ENCODE peak calls at places on chromosome 1, in five cellular contexts. C is cardiac muscle cell, B is mammary epithelial cell, V is foreskin keratinocyte, U is GM23338. N is an unnamed sample.

GRCh38 chr1:25590096-25590824 is 26.3 kb upstream of the MAN1C1 start:
- DNase-seq in V (no peak), B (no peak), U (no peak), C (peak), N (no peak)

GRCh38 chr1:221350091-221350490 is 391.8 kb downstream of the DUSP10 start:
- DNase-seq in B (no peak), V (no peak), U (no peak), C (no peak), N (no peak)

GRCh38 chr1:32272557-32273388 is 19.1 kb upstream of the HDAC1 start:
- DNase-seq in C (no peak), B (no peak), U (no peak), V (no peak), N (no peak)

GRCh38 chr1:243483084-243483845 is 227.4 kb downstream of the SDCCAG8 start:
- DNase-seq in B (no peak), V (no peak), C (peak), U (peak), N (no peak)

GRCh38 chr1:170586321-170586855 is 54.4 kb downstream of the GORAB start:
- DNase-seq in V (no peak), C (no peak), U (peak), B (no peak), N (no peak)

GRCh38 chr1:33159577-33159976 is 22.3 kb downstream of the TRIM62 start:
- DNase-seq in U (no peak), C (no peak), V (no peak), B (no peak), N (no peak)

GRCh38 chr1:95171270-95172245 is 54.4 kb downstream of the TLCD4 start:
- DNase-seq in B (no peak), V (no peak), U (no peak), C (no peak), N (no peak)

GRCh38 chr1:159171254-159171687 is at the start of gene CADM3:
- DNase-seq in B (no peak), U (peak), V (no peak), C (peak), N (no peak)

GRCh38 chr1:215566556-215567490 is at the start of gene KCTD3:
- DNase-seq in U (peak), V (peak), B (peak), C (peak), N (peak)

GRCh38 chr1:167227934-167228378 is 7.3 kb downstream of the POU2F1 start:
- DNase-seq in V (peak), B (no peak), C (no peak), U (peak), N (no peak)

GRCh38 chr1:66439028-66439427 is 94.9 kb upstream of the SGIP1 start:
- DNase-seq in U (no peak), V (peak), B (peak), C (no peak), N (no peak)

GRCh38 chr1:185241127-185241526 is 75.9 kb downstream of the IVNS1ABP start:
- DNase-seq in U (no peak), C (peak), B (no peak), V (no peak), N (no peak)

GRCh38 chr1:204509186-204509635 is 7.0 kb upstream of the MDM4 start:
- DNase-seq in V (peak), C (no peak), B (peak), U (no peak), N (no peak)

GRCh38 chr1:204924013-204924759 is 53.5 kb downstream of the NFASC start:
- DNase-seq in U (peak), V (peak), C (no peak), B (no peak), N (peak)

GRCh38 chr1:161013104-161013590 is 7.8 kb downstream of the F11R start:
- DNase-seq in B (peak), C (no peak), V (no peak), U (no peak), N (no peak)

GRCh38 chr1:243638186-243638585 is 211.9 kb downstream of the AKT3 start:
- DNase-seq in B (no peak), U (no peak), V (no peak), C (no peak), N (no peak)

GRCh38 chr1:46152021-46152420 is 19.6 kb upstream of the PIK3R3 start:
- DNase-seq in V (peak), B (peak), U (no peak), C (no peak), N (no peak)

GRCh38 chr1:199545780-199546179 is 481.7 kb upstream of the NR5A2 start:
- DNase-seq in B (peak), V (peak), U (peak), C (no peak), N (no peak)

GRCh38 chr1:24745711-24746582 is 700 bp downstream of the CLIC4 start:
- DNase-seq in B (peak), U (peak), C (peak), V (peak), N (peak)

GRCh38 chr1:82485591-82486369 is 685.0 kb downstream of the ADGRL2 start:
- DNase-seq in V (peak), U (peak), C (peak), B (peak), N (no peak)

GRCh38 chr1:36327421-36328087 is 4.1 kb upstream of the EVA1B start:
- DNase-seq in B (peak), V (peak), C (no peak), U (no peak), N (no peak)

GRCh38 chr1:64757213-64757612 is 12.3 kb downstream of the RAVER2 start:
- DNase-seq in V (no peak), U (no peak), B (no peak), C (no peak), N (no peak)

GRCh38 chr1:36743286-36744005 is 260.7 kb upstream of the CSF3R start:
- DNase-seq in C (no peak), U (no peak), V (no peak), B (no peak), N (no peak)

GRCh38 chr1:38243106-38243505 is 196.5 kb upstream of the POU3F1 start:
- DNase-seq in U (peak), B (peak), C (no peak), V (peak), N (no peak)

GRCh38 chr1:244349103-244349531 is 102.6 kb downstream of the ADSS2 start:
- DNase-seq in C (no peak), V (peak), U (no peak), B (peak), N (no peak)

DNA sequence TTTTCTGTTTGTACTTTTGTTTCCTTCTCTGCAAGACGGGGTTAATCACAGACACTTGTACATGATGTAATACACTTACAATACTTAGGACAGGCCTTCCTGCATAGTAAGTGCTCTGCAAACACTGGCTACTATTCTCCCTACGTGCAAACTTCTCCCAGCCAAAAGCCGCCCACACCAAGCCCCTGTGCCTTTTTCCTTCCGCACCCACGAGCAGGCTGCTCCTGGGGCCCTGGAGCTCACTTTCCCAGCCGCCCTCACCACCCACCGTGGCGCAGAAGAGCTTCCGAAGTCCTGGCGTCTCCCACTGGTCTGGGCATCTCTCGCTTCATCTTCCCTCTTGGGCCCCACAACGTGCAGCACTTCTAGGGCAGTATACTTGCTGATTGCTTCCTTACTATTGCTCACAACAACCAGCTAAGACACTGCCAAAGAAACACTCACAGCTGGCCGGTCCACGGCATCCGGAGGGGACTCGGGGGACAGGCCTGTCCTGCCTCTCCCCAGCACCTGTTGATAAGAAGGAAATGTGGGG is 22.5 kb upstream of the GPR157 start:
- DNase-seq in U (no peak), V (no peak), B (no peak), C (no peak), N (no peak)
- H3K27ac ChIP-seq in U (no peak), V (no peak), B (no peak), C (no peak), N (no peak)

GRCh38 chr1:116289219-116289618 is 83.8 kb upstream of the ATP1A1 start:
- DNase-seq in U (no peak), B (peak), V (no peak), C (no peak), N (no peak)

GRCh38 chr1:116284819-116285390 is 88.1 kb upstream of the ATP1A1 start:
- DNase-seq in B (no peak), C (no peak), V (no peak), U (no peak), N (no peak)

GRCh38 chr1:116287341-116288200 is 85.5 kb upstream of the ATP1A1 start:
- DNase-seq in B (no peak), V (no peak), C (no peak), U (no peak), N (no peak)

GRCh38 chr1:116288201-116288598 is 84.8 kb upstream of the ATP1A1 start:
- DNase-seq in C (no peak), B (no peak), U (no peak), V (no peak), N (no peak)

GRCh38 chr1:116286541-116286971 is 86.5 kb upstream of the ATP1A1 start:
- DNase-seq in U (no peak), C (no peak), V (peak), B (no peak), N (peak)
- H3K27ac ChIP-seq in U (no peak), C (no peak), V (no peak), B (no peak), N (no peak)

GRCh38 chr1:201403359-201403758 is 4.2 kb upstream of the LAD1 start:
- DNase-seq in B (no peak), U (no peak), V (no peak), C (no peak), N (no peak)

GRCh38 chr1:201405484-201405831 is 6.3 kb upstream of the LAD1 start:
- DNase-seq in V (no peak), B (no peak), U (no peak), C (no peak), N (peak)

GRCh38 chr1:201406831-201407406 is 7.8 kb upstream of the LAD1 start:
- DNase-seq in C (no peak), V (peak), B (peak), U (no peak), N (no peak)

GRCh38 chr1:201404016-201404598 is 5.0 kb upstream of the LAD1 start:
- DNase-seq in U (no peak), V (no peak), B (no peak), C (no peak), N (no peak)

GRCh38 chr1:201404722-201405483 is 5.8 kb upstream of the LAD1 start:
- DNase-seq in U (no peak), C (no peak), V (no peak), B (no peak), N (no peak)
- H3K27ac ChIP-seq in U (no peak), C (peak), V (no peak), B (no peak), N (no peak)

GRCh38 chr1:230232352-230232751 is 165.3 kb downstream of the GALNT2 start:
- DNase-seq in B (no peak), C (no peak), V (no peak), U (peak), N (no peak)

GRCh38 chr1:230230273-230230672 is 163.2 kb downstream of the GALNT2 start:
- DNase-seq in U (no peak), B (no peak), V (no peak), C (no peak), N (no peak)

GRCh38 chr1:230231739-230232075 is 164.7 kb downstream of the GALNT2 start:
- DNase-seq in C (peak), V (no peak), U (peak), B (no peak), N (no peak)

GRCh38 chr1:230233786-230234185 is 166.7 kb downstream of the GALNT2 start:
- DNase-seq in U (no peak), B (no peak), V (no peak), C (no peak), N (no peak)

GRCh38 chr1:230230948-230231738 is 164.1 kb downstream of the GALNT2 start:
- DNase-seq in C (no peak), U (peak), V (no peak), B (no peak), N (no peak)
- H3K27ac ChIP-seq in C (no peak), U (no peak), V (no peak), B (no peak), N (no peak)

DNA sequence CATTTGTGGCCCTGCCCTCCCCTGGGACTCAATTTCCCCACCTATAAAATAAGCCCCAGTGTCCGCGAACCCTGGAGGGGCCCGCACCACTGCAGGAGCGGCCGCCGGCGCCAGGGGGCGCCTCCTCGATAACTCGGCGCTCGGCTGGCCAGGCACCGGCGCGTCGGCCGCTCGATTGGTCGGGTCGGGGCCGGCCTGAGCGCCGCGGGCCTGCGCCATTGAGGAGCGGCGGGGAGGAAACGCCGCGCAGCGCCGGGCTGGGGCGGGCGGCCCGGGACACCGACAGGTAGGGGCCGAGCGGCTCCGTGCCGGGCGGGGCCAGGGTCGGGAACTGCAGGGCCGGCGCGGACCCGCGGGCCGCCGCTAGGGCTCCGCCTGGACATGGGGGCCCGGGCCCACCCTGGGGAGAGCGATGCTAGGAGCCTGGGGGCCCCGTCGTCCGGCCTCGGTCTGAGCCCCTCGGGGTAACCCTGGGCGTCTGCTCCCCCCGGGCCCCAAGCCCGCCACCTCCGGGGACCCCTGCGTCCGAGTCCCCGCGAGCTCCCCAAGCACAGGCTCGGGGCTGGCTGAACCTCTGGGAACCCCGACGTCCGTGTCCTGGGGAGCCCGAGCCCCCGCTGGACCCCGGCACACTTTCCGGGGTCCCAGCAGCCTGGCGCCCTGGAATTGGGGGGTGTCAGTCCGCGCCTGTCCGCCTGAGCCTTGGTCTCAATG is at the start of gene VPS13D:
- DNase-seq in C (peak), U (peak), V (peak), B (peak), N (peak)
- H3K27ac ChIP-seq in C (peak), U (no peak), V (peak), B (peak), N (no peak)

GRCh38 chr1:110348050-110348449 is 8.9 kb downstream of the RBM15 start:
- DNase-seq in B (no peak), U (no peak), V (no peak), C (no peak), N (no peak)
- H3K27ac ChIP-seq in B (no peak), U (no peak), V (no peak), C (no peak), N (no peak)

GRCh38 chr1:228668553-228669400 is 66.5 kb upstream of the RHOU start:
- DNase-seq in V (peak), U (no peak), B (no peak), C (no peak), N (no peak)
- H3K27ac ChIP-seq in V (no peak), U (no peak), B (no peak), C (no peak), N (no peak)

GRCh38 chr1:15625224-15625917 is 8.1 kb downstream of the DDI2 start:
- DNase-seq in U (no peak), B (no peak), C (no peak), V (no peak), N (no peak)

GRCh38 chr1:15627343-15627988 is 10.2 kb downstream of the DDI2 start:
- DNase-seq in C (no peak), V (no peak), B (no peak), U (no peak), N (peak)

GRCh38 chr1:15628003-15628402 is 10.7 kb downstream of the DDI2 start:
- DNase-seq in U (no peak), V (no peak), B (no peak), C (no peak), N (no peak)

GRCh38 chr1:15624315-15624714 is 7.1 kb downstream of the DDI2 start:
- DNase-seq in C (no peak), U (no peak), V (no peak), B (no peak), N (no peak)

DNA sequence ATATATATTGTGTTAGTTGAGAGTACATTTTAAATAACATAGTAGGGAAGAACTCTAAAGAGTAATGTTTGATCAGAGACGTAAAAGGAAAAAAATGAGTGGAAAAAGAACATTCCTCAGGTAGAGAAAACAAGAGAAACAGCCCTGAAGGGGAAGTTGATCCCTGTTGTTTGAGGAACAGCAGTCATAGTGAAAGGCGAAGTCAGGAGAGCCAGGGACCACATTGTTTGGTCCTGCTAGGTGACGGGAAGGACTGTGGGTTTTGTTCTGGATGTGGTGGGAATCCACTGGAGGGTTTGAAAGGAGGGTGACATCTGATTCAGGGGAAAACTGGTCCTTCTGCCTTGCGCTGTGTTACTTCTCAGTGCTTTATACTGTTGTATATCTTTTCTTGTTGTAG is 9.0 kb downstream of the DDI2 start:
- DNase-seq in B (no peak), V (no peak), U (no peak), C (no peak), N (no peak)
- H3K27ac ChIP-seq in B (no peak), V (no peak), U (no peak), C (peak), N (no peak)

GRCh38 chr1:109622103-109622892 is 2.7 kb downstream of the AMPD2 start:
- DNase-seq in C (no peak), V (no peak), B (no peak), U (no peak), N (no peak)

GRCh38 chr1:109625176-109625575 is 5.5 kb downstream of the AMPD2 start:
- DNase-seq in U (no peak), V (no peak), B (no peak), C (no peak), N (no peak)

GRCh38 chr1:109624215-109625010 is 4.8 kb downstream of the AMPD2 start:
- DNase-seq in U (no peak), C (no peak), V (no peak), B (no peak), N (peak)

GRCh38 chr1:109622895-109623294 is 3.3 kb downstream of the AMPD2 start:
- DNase-seq in U (no peak), C (no peak), B (no peak), V (no peak), N (no peak)

GRCh38 chr1:109623601-109624161 is 4.0 kb downstream of the AMPD2 start:
- DNase-seq in B (no peak), C (no peak), U (no peak), V (no peak), N (no peak)
- H3K27ac ChIP-seq in B (no peak), C (no peak), U (no peak), V (no peak), N (no peak)

N was measured in SJCRH30.